ENCODE peak calls at places on chromosomes 12 and 14, in five cellular contexts. One of them, this sample, is unnamed.

GRCh38 chr12:13436696-13437391 is 240.3 kb downstream of the EMP1 start:
- DNase-seq in H1: no peak
- DNase-seq in HepG2: no peak
- DNase-seq in mammary epithelial cell: peak
- DNase-seq in IMR-90: peak
- DNase-seq in this sample: peak

GRCh38 chr14:100692859-100693558 is 33.7 kb upstream of the DLK1 start:
- DNase-seq in H1: no peak
- DNase-seq in mammary epithelial cell: peak
- DNase-seq in HepG2: peak
- DNase-seq in IMR-90: peak
- DNase-seq in this sample: peak

GRCh38 chr12:91556909-91557308 is 374.3 kb upstream of the DCN start:
- DNase-seq in mammary epithelial cell: no peak
- DNase-seq in IMR-90: no peak
- DNase-seq in H1: no peak
- DNase-seq in HepG2: no peak
- DNase-seq in this sample: no peak

GRCh38 chr12:62259311-62259992 is 752 bp upstream of the USP15 start:
- DNase-seq in IMR-90: no peak
- DNase-seq in H1: no peak
- DNase-seq in mammary epithelial cell: no peak
- DNase-seq in HepG2: peak
- DNase-seq in this sample: no peak

GRCh38 chr12:49534806-49535278 is 4.0 kb upstream of the KCNH3 start:
- DNase-seq in IMR-90: no peak
- DNase-seq in HepG2: no peak
- DNase-seq in mammary epithelial cell: no peak
- DNase-seq in H1: no peak
- DNase-seq in this sample: peak

GRCh38 chr12:122004633-122005071 is 17.0 kb upstream of the BCL7A start:
- DNase-seq in mammary epithelial cell: no peak
- DNase-seq in IMR-90: peak
- DNase-seq in H1: no peak
- DNase-seq in HepG2: no peak
- DNase-seq in this sample: no peak

GRCh38 chr12:56629459-56630179 is 507 bp downstream of the BAZ2A start:
- DNase-seq in IMR-90: no peak
- DNase-seq in mammary epithelial cell: peak
- DNase-seq in H1: peak
- DNase-seq in HepG2: no peak
- DNase-seq in this sample: peak

GRCh38 chr12:8914716-8915526 is 612 bp downstream of the PHC1 start:
- DNase-seq in HepG2: peak
- DNase-seq in IMR-90: peak
- DNase-seq in H1: peak
- DNase-seq in mammary epithelial cell: peak
- DNase-seq in this sample: peak

GRCh38 chr12:57904426-57904825 is 36.9 kb upstream of the ATP23 start:
- DNase-seq in HepG2: no peak
- DNase-seq in IMR-90: no peak
- DNase-seq in H1: no peak
- DNase-seq in mammary epithelial cell: no peak
- DNase-seq in this sample: no peak

GRCh38 chr12:125055591-125055990 is 9.6 kb upstream of the AACS start:
- DNase-seq in IMR-90: no peak
- DNase-seq in H1: no peak
- DNase-seq in HepG2: no peak
- DNase-seq in mammary epithelial cell: no peak
- DNase-seq in this sample: no peak
- H3K4me2 ChIP-seq in IMR-90: no peak
- H3K4me2 ChIP-seq in H1: no peak
- H3K4me2 ChIP-seq in HepG2: no peak
- H3K4me2 ChIP-seq in mammary epithelial cell: no peak
- H3K4me2 ChIP-seq in this sample: no peak

GRCh38 chr12:102567031-102567985 is 86.9 kb upstream of the IGF1 start:
- DNase-seq in HepG2: no peak
- DNase-seq in IMR-90: peak
- DNase-seq in H1: no peak
- DNase-seq in mammary epithelial cell: peak
- DNase-seq in this sample: peak
- H2AFZ ChIP-seq in HepG2: no peak
- H2AFZ ChIP-seq in IMR-90: peak
- H2AFZ ChIP-seq in H1: peak
- H2AFZ ChIP-seq in mammary epithelial cell: no peak
- H2AFZ ChIP-seq in this sample: peak

DNA sequence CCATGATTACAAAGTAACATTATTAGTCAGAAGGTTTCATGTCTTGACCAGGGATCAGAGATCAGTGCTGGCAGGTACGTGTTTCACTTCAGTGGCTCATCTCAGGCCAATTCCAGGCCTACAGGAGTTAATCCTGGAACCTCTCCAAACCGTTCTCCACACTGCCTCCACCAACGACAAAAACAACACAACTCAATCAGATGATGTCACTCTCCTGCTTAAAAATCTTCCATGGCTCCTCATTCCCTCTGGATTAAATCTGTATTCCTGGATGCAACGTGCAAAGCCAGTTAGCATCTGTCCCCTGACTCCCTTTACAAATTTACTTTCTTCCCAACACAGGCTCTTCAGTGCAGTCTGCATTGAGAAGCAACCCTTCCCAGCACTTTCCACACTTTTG is 34.3 kb upstream of the TXNRD1 start:
- DNase-seq in mammary epithelial cell: peak
- DNase-seq in HepG2: no peak
- DNase-seq in IMR-90: peak
- DNase-seq in H1: no peak
- DNase-seq in this sample: no peak
- H3K4me2 ChIP-seq in mammary epithelial cell: peak
- H3K4me2 ChIP-seq in HepG2: no peak
- H3K4me2 ChIP-seq in IMR-90: no peak
- H3K4me2 ChIP-seq in H1: no peak
- H3K4me2 ChIP-seq in this sample: peak

GRCh38 chr12:97754306-97754705 is 291.7 kb downstream of the RMST start:
- DNase-seq in IMR-90: no peak
- DNase-seq in HepG2: no peak
- DNase-seq in mammary epithelial cell: no peak
- DNase-seq in H1: no peak
- DNase-seq in this sample: no peak
- H2AFZ ChIP-seq in IMR-90: no peak
- H2AFZ ChIP-seq in HepG2: no peak
- H2AFZ ChIP-seq in mammary epithelial cell: no peak
- H2AFZ ChIP-seq in H1: no peak
- H2AFZ ChIP-seq in this sample: no peak

GRCh38 chr14:30214456-30215090 is 286.9 kb upstream of the PRKD1 start:
- DNase-seq in mammary epithelial cell: peak
- DNase-seq in IMR-90: peak
- DNase-seq in H1: no peak
- DNase-seq in HepG2: peak
- DNase-seq in this sample: peak
- H3K4me2 ChIP-seq in mammary epithelial cell: peak
- H3K4me2 ChIP-seq in IMR-90: peak
- H3K4me2 ChIP-seq in H1: no peak
- H3K4me2 ChIP-seq in HepG2: no peak
- H3K4me2 ChIP-seq in this sample: peak